ENCODE peak calls at places on chromosomes 12 and 14, in six cellular contexts. One of them, this sample, is unnamed.

GRCh38 chr14:74407021-74407800 is 18.8 kb downstream of the SYNDIG1L start:
- DNase-seq in stimulated activated CD4-positive, alpha-beta T cell treated with anti-CD3 and anti-CD28 coated beads, Interleukin-1b, Interleukin-23, amount 100 ng/mL, for 24 hours: no peak
- DNase-seq in naive thymus-derived CD8-positive, alpha-beta T cell: no peak
- DNase-seq in activated effector memory CD4-positive, alpha-beta T cell treated with Interleukin-2 at 50 U/mL for 16 hours: no peak
- DNase-seq in IMR-90: no peak
- DNase-seq in central memory CD8-positive, alpha-beta T cell: no peak
- DNase-seq in this sample: no peak

GRCh38 chr12:27578689-27579372 is 54.8 kb downstream of the PPFIBP1 start:
- DNase-seq in stimulated activated CD4-positive, alpha-beta T cell treated with anti-CD3 and anti-CD28 coated beads, Interleukin-1b, Interleukin-23, amount 100 ng/mL, for 24 hours: no peak
- DNase-seq in naive thymus-derived CD8-positive, alpha-beta T cell: no peak
- DNase-seq in activated effector memory CD4-positive, alpha-beta T cell treated with Interleukin-2 at 50 U/mL for 16 hours: no peak
- DNase-seq in IMR-90: no peak
- DNase-seq in central memory CD8-positive, alpha-beta T cell: no peak
- DNase-seq in this sample: no peak

GRCh38 chr12:43858096-43858495 is 22.2 kb downstream of the TMEM117 start:
- DNase-seq in stimulated activated CD4-positive, alpha-beta T cell treated with anti-CD3 and anti-CD28 coated beads, Interleukin-1b, Interleukin-23, amount 100 ng/mL, for 24 hours: no peak
- DNase-seq in naive thymus-derived CD8-positive, alpha-beta T cell: no peak
- DNase-seq in activated effector memory CD4-positive, alpha-beta T cell treated with Interleukin-2 at 50 U/mL for 16 hours: no peak
- DNase-seq in IMR-90: no peak
- DNase-seq in central memory CD8-positive, alpha-beta T cell: no peak
- DNase-seq in this sample: no peak

GRCh38 chr14:90687680-90688079 is 128.6 kb downstream of the TTC7B start:
- DNase-seq in stimulated activated CD4-positive, alpha-beta T cell treated with anti-CD3 and anti-CD28 coated beads, Interleukin-1b, Interleukin-23, amount 100 ng/mL, for 24 hours: no peak
- DNase-seq in naive thymus-derived CD8-positive, alpha-beta T cell: no peak
- DNase-seq in activated effector memory CD4-positive, alpha-beta T cell treated with Interleukin-2 at 50 U/mL for 16 hours: no peak
- DNase-seq in IMR-90: no peak
- DNase-seq in central memory CD8-positive, alpha-beta T cell: no peak
- DNase-seq in this sample: no peak

GRCh38 chr14:54329082-54329695 is 67.6 kb upstream of the CDKN3 start:
- DNase-seq in stimulated activated CD4-positive, alpha-beta T cell treated with anti-CD3 and anti-CD28 coated beads, Interleukin-1b, Interleukin-23, amount 100 ng/mL, for 24 hours: no peak
- DNase-seq in naive thymus-derived CD8-positive, alpha-beta T cell: no peak
- DNase-seq in activated effector memory CD4-positive, alpha-beta T cell treated with Interleukin-2 at 50 U/mL for 16 hours: no peak
- DNase-seq in IMR-90: peak
- DNase-seq in central memory CD8-positive, alpha-beta T cell: no peak
- DNase-seq in this sample: no peak

GRCh38 chr14:64566651-64567122 is 16.9 kb downstream of the PPP1R36 start:
- DNase-seq in stimulated activated CD4-positive, alpha-beta T cell treated with anti-CD3 and anti-CD28 coated beads, Interleukin-1b, Interleukin-23, amount 100 ng/mL, for 24 hours: no peak
- DNase-seq in naive thymus-derived CD8-positive, alpha-beta T cell: no peak
- DNase-seq in activated effector memory CD4-positive, alpha-beta T cell treated with Interleukin-2 at 50 U/mL for 16 hours: no peak
- DNase-seq in IMR-90: no peak
- DNase-seq in central memory CD8-positive, alpha-beta T cell: no peak
- DNase-seq in this sample: no peak

GRCh38 chr12:112962561-112962960 is 15.8 kb upstream of the OAS2 start:
- DNase-seq in stimulated activated CD4-positive, alpha-beta T cell treated with anti-CD3 and anti-CD28 coated beads, Interleukin-1b, Interleukin-23, amount 100 ng/mL, for 24 hours: no peak
- DNase-seq in naive thymus-derived CD8-positive, alpha-beta T cell: no peak
- DNase-seq in activated effector memory CD4-positive, alpha-beta T cell treated with Interleukin-2 at 50 U/mL for 16 hours: no peak
- DNase-seq in IMR-90: no peak
- DNase-seq in central memory CD8-positive, alpha-beta T cell: no peak
- DNase-seq in this sample: no peak

GRCh38 chr14:66038214-66038977 is 447.8 kb upstream of the CCDC196 start:
- DNase-seq in stimulated activated CD4-positive, alpha-beta T cell treated with anti-CD3 and anti-CD28 coated beads, Interleukin-1b, Interleukin-23, amount 100 ng/mL, for 24 hours: no peak
- DNase-seq in naive thymus-derived CD8-positive, alpha-beta T cell: no peak
- DNase-seq in activated effector memory CD4-positive, alpha-beta T cell treated with Interleukin-2 at 50 U/mL for 16 hours: no peak
- DNase-seq in IMR-90: peak
- DNase-seq in central memory CD8-positive, alpha-beta T cell: no peak
- DNase-seq in this sample: no peak

GRCh38 chr14:79842270-79842669 is 369.0 kb downstream of the DIO2 start:
- DNase-seq in stimulated activated CD4-positive, alpha-beta T cell treated with anti-CD3 and anti-CD28 coated beads, Interleukin-1b, Interleukin-23, amount 100 ng/mL, for 24 hours: no peak
- DNase-seq in naive thymus-derived CD8-positive, alpha-beta T cell: no peak
- DNase-seq in activated effector memory CD4-positive, alpha-beta T cell treated with Interleukin-2 at 50 U/mL for 16 hours: no peak
- DNase-seq in IMR-90: peak
- DNase-seq in central memory CD8-positive, alpha-beta T cell: no peak
- DNase-seq in this sample: no peak

GRCh38 chr12:104929926-104930325 is 28.2 kb downstream of the SLC41A2 start:
- DNase-seq in stimulated activated CD4-positive, alpha-beta T cell treated with anti-CD3 and anti-CD28 coated beads, Interleukin-1b, Interleukin-23, amount 100 ng/mL, for 24 hours: no peak
- DNase-seq in naive thymus-derived CD8-positive, alpha-beta T cell: no peak
- DNase-seq in activated effector memory CD4-positive, alpha-beta T cell treated with Interleukin-2 at 50 U/mL for 16 hours: no peak
- DNase-seq in IMR-90: peak
- DNase-seq in central memory CD8-positive, alpha-beta T cell: no peak
- DNase-seq in this sample: no peak

GRCh38 chr14:68427550-68427890 is 365.3 kb downstream of the ZFP36L1 start:
- DNase-seq in stimulated activated CD4-positive, alpha-beta T cell treated with anti-CD3 and anti-CD28 coated beads, Interleukin-1b, Interleukin-23, amount 100 ng/mL, for 24 hours: no peak
- DNase-seq in naive thymus-derived CD8-positive, alpha-beta T cell: no peak
- DNase-seq in activated effector memory CD4-positive, alpha-beta T cell treated with Interleukin-2 at 50 U/mL for 16 hours: no peak
- DNase-seq in IMR-90: no peak
- DNase-seq in central memory CD8-positive, alpha-beta T cell: no peak
- DNase-seq in this sample: no peak

GRCh38 chr14:56809262-56810215 is 740 bp downstream of the OTX2 start:
- DNase-seq in stimulated activated CD4-positive, alpha-beta T cell treated with anti-CD3 and anti-CD28 coated beads, Interleukin-1b, Interleukin-23, amount 100 ng/mL, for 24 hours: no peak
- DNase-seq in naive thymus-derived CD8-positive, alpha-beta T cell: no peak
- DNase-seq in activated effector memory CD4-positive, alpha-beta T cell treated with Interleukin-2 at 50 U/mL for 16 hours: no peak
- DNase-seq in IMR-90: no peak
- DNase-seq in central memory CD8-positive, alpha-beta T cell: no peak
- DNase-seq in this sample: no peak

GRCh38 chr14:68943107-68943506 is 36.0 kb downstream of the ACTN1 start:
- DNase-seq in stimulated activated CD4-positive, alpha-beta T cell treated with anti-CD3 and anti-CD28 coated beads, Interleukin-1b, Interleukin-23, amount 100 ng/mL, for 24 hours: no peak
- DNase-seq in naive thymus-derived CD8-positive, alpha-beta T cell: no peak
- DNase-seq in activated effector memory CD4-positive, alpha-beta T cell treated with Interleukin-2 at 50 U/mL for 16 hours: no peak
- DNase-seq in IMR-90: peak
- DNase-seq in central memory CD8-positive, alpha-beta T cell: no peak
- DNase-seq in this sample: no peak

GRCh38 chr14:68627868-68628604 is 164.8 kb downstream of the ZFP36L1 start:
- DNase-seq in stimulated activated CD4-positive, alpha-beta T cell treated with anti-CD3 and anti-CD28 coated beads, Interleukin-1b, Interleukin-23, amount 100 ng/mL, for 24 hours: peak
- DNase-seq in naive thymus-derived CD8-positive, alpha-beta T cell: peak
- DNase-seq in activated effector memory CD4-positive, alpha-beta T cell treated with Interleukin-2 at 50 U/mL for 16 hours: peak
- DNase-seq in IMR-90: no peak
- DNase-seq in central memory CD8-positive, alpha-beta T cell: no peak
- DNase-seq in this sample: peak

GRCh38 chr14:73526036-73526984 is 10.6 kb upstream of the ACOT1 start:
- DNase-seq in stimulated activated CD4-positive, alpha-beta T cell treated with anti-CD3 and anti-CD28 coated beads, Interleukin-1b, Interleukin-23, amount 100 ng/mL, for 24 hours: no peak
- DNase-seq in naive thymus-derived CD8-positive, alpha-beta T cell: no peak
- DNase-seq in activated effector memory CD4-positive, alpha-beta T cell treated with Interleukin-2 at 50 U/mL for 16 hours: no peak
- DNase-seq in IMR-90: peak
- DNase-seq in central memory CD8-positive, alpha-beta T cell: no peak
- DNase-seq in this sample: no peak

GRCh38 chr14:56894591-56894991 is 84.3 kb upstream of the OTX2 start:
- DNase-seq in stimulated activated CD4-positive, alpha-beta T cell treated with anti-CD3 and anti-CD28 coated beads, Interleukin-1b, Interleukin-23, amount 100 ng/mL, for 24 hours: no peak
- DNase-seq in naive thymus-derived CD8-positive, alpha-beta T cell: no peak
- DNase-seq in activated effector memory CD4-positive, alpha-beta T cell treated with Interleukin-2 at 50 U/mL for 16 hours: no peak
- DNase-seq in IMR-90: no peak
- DNase-seq in central memory CD8-positive, alpha-beta T cell: no peak
- DNase-seq in this sample: no peak

GRCh38 chr14:51716610-51717009 is 64.9 kb downstream of the FRMD6 start:
- DNase-seq in stimulated activated CD4-positive, alpha-beta T cell treated with anti-CD3 and anti-CD28 coated beads, Interleukin-1b, Interleukin-23, amount 100 ng/mL, for 24 hours: no peak
- DNase-seq in naive thymus-derived CD8-positive, alpha-beta T cell: no peak
- DNase-seq in activated effector memory CD4-positive, alpha-beta T cell treated with Interleukin-2 at 50 U/mL for 16 hours: no peak
- DNase-seq in IMR-90: peak
- DNase-seq in central memory CD8-positive, alpha-beta T cell: no peak
- DNase-seq in this sample: no peak

GRCh38 chr12:104467346-104467837 is 10.6 kb downstream of the CHST11 start:
- DNase-seq in stimulated activated CD4-positive, alpha-beta T cell treated with anti-CD3 and anti-CD28 coated beads, Interleukin-1b, Interleukin-23, amount 100 ng/mL, for 24 hours: no peak
- DNase-seq in naive thymus-derived CD8-positive, alpha-beta T cell: no peak
- DNase-seq in activated effector memory CD4-positive, alpha-beta T cell treated with Interleukin-2 at 50 U/mL for 16 hours: no peak
- DNase-seq in IMR-90: no peak
- DNase-seq in central memory CD8-positive, alpha-beta T cell: no peak
- DNase-seq in this sample: no peak

GRCh38 chr12:19689801-19690472 is 250.6 kb downstream of the AEBP2 start:
- DNase-seq in stimulated activated CD4-positive, alpha-beta T cell treated with anti-CD3 and anti-CD28 coated beads, Interleukin-1b, Interleukin-23, amount 100 ng/mL, for 24 hours: no peak
- DNase-seq in naive thymus-derived CD8-positive, alpha-beta T cell: no peak
- DNase-seq in activated effector memory CD4-positive, alpha-beta T cell treated with Interleukin-2 at 50 U/mL for 16 hours: no peak
- DNase-seq in IMR-90: no peak
- DNase-seq in central memory CD8-positive, alpha-beta T cell: no peak
- DNase-seq in this sample: no peak

GRCh38 chr12:11716794-11717532 is 67.5 kb downstream of the ETV6 start:
- DNase-seq in stimulated activated CD4-positive, alpha-beta T cell treated with anti-CD3 and anti-CD28 coated beads, Interleukin-1b, Interleukin-23, amount 100 ng/mL, for 24 hours: no peak
- DNase-seq in naive thymus-derived CD8-positive, alpha-beta T cell: no peak
- DNase-seq in activated effector memory CD4-positive, alpha-beta T cell treated with Interleukin-2 at 50 U/mL for 16 hours: no peak
- DNase-seq in IMR-90: peak
- DNase-seq in central memory CD8-positive, alpha-beta T cell: no peak
- DNase-seq in this sample: no peak

GRCh38 chr12:124273630-124274029 is 21.3 kb upstream of the RFLNA start:
- DNase-seq in stimulated activated CD4-positive, alpha-beta T cell treated with anti-CD3 and anti-CD28 coated beads, Interleukin-1b, Interleukin-23, amount 100 ng/mL, for 24 hours: no peak
- DNase-seq in naive thymus-derived CD8-positive, alpha-beta T cell: no peak
- DNase-seq in activated effector memory CD4-positive, alpha-beta T cell treated with Interleukin-2 at 50 U/mL for 16 hours: no peak
- DNase-seq in IMR-90: peak
- DNase-seq in central memory CD8-positive, alpha-beta T cell: no peak
- DNase-seq in this sample: no peak

GRCh38 chr12:118064608-118065007 is 3.6 kb upstream of the WSB2 start:
- DNase-seq in stimulated activated CD4-positive, alpha-beta T cell treated with anti-CD3 and anti-CD28 coated beads, Interleukin-1b, Interleukin-23, amount 100 ng/mL, for 24 hours: no peak
- DNase-seq in naive thymus-derived CD8-positive, alpha-beta T cell: no peak
- DNase-seq in activated effector memory CD4-positive, alpha-beta T cell treated with Interleukin-2 at 50 U/mL for 16 hours: no peak
- DNase-seq in IMR-90: no peak
- DNase-seq in central memory CD8-positive, alpha-beta T cell: no peak
- DNase-seq in this sample: no peak

GRCh38 chr14:53035796-53036195 is 84.9 kb upstream of the FERMT2 start:
- DNase-seq in stimulated activated CD4-positive, alpha-beta T cell treated with anti-CD3 and anti-CD28 coated beads, Interleukin-1b, Interleukin-23, amount 100 ng/mL, for 24 hours: no peak
- DNase-seq in naive thymus-derived CD8-positive, alpha-beta T cell: no peak
- DNase-seq in activated effector memory CD4-positive, alpha-beta T cell treated with Interleukin-2 at 50 U/mL for 16 hours: no peak
- DNase-seq in IMR-90: peak
- DNase-seq in central memory CD8-positive, alpha-beta T cell: no peak
- DNase-seq in this sample: no peak

GRCh38 chr12:123094349-123095073 is 56.4 kb downstream of the PITPNM2 start:
- DNase-seq in stimulated activated CD4-positive, alpha-beta T cell treated with anti-CD3 and anti-CD28 coated beads, Interleukin-1b, Interleukin-23, amount 100 ng/mL, for 24 hours: no peak
- DNase-seq in naive thymus-derived CD8-positive, alpha-beta T cell: no peak
- DNase-seq in activated effector memory CD4-positive, alpha-beta T cell treated with Interleukin-2 at 50 U/mL for 16 hours: no peak
- DNase-seq in IMR-90: peak
- DNase-seq in central memory CD8-positive, alpha-beta T cell: no peak
- DNase-seq in this sample: no peak